ENCODE peak calls at places on chromosomes 6 and 20, in seven cellular contexts. D is hepatocyte; K is AG04449; W is CD4-positive, alpha-beta T cell; B is AG10803; N is H1; U is bronchial epithelial cell. P is an unnamed sample.
A peak's percentile ranks its signal among the peaks of the same experiment; 100 is the strongest.

GRCh38 chr6:55469829-55470438 is 109.1 kb downstream of the HMGCLL1 start:
- DNase-seq in D (no peak), K (no peak), W (no peak), B (no peak), N (no peak), U (no peak), P (no peak)

GRCh38 chr6:153038378-153038777 is 35.9 kb upstream of the MTRF1L start:
- DNase-seq in D (no peak), K (peak; percentile 10), W (no peak), B (peak; percentile 25), N (no peak), U (peak; percentile 83), P (no peak)

GRCh38 chr6:121506761-121507754 is 71.6 kb downstream of the GJA1 start:
- DNase-seq in D (peak; percentile 7), K (no peak), W (no peak), B (peak; percentile 44), N (no peak), U (peak; percentile 80), P (no peak)

GRCh38 chr6:3874069-3874468 is 24.9 kb downstream of the FAM50B start:
- DNase-seq in D (no peak), K (no peak), W (no peak), B (no peak), N (no peak), U (no peak), P (no peak)

GRCh38 chr6:87702589-87702945 is 534 bp upstream of the AKIRIN2 start:
- DNase-seq in D (peak; percentile 40), K (no peak), W (no peak), B (peak; percentile 59), N (no peak), U (peak; percentile 69), P (no peak)

GRCh38 chr6:1116149-1116548 is 195.7 kb upstream of the FOXQ1 start:
- DNase-seq in D (no peak), K (no peak), W (no peak), B (no peak), N (no peak), U (no peak), P (no peak)

GRCh38 chr6:13715444-13715883 is 3.8 kb upstream of the RANBP9 start:
- DNase-seq in D (no peak), K (no peak), W (no peak), B (peak; percentile 52), N (no peak), U (peak; percentile 80), P (no peak)

GRCh38 chr6:78844899-78845298 is 22.5 kb upstream of the IRAK1BP1 start:
- DNase-seq in D (no peak), K (no peak), W (no peak), B (no peak), N (no peak), U (no peak), P (no peak)

GRCh38 chr20:8255945-8256632 is 124.0 kb downstream of the PLCB1 start:
- DNase-seq in D (no peak), K (no peak), W (no peak), B (no peak), N (no peak), U (peak; percentile 90), P (no peak)

GRCh38 chr20:4082406-4083102 is 67.2 kb upstream of the RNF24 start:
- DNase-seq in D (peak; percentile 74), K (no peak), W (peak; percentile 38), B (peak; percentile 81), N (no peak), U (no peak), P (peak; percentile 87)

GRCh38 chr20:52217689-52218395 is 26.3 kb upstream of the ZFP64 start:
- DNase-seq in D (no peak), K (no peak), W (no peak), B (no peak), N (no peak), U (no peak), P (no peak)

GRCh38 chr6:27053738-27054137 is 193.8 kb upstream of the PRSS16 start:
- DNase-seq in D (no peak), K (no peak), W (no peak), B (no peak), N (no peak), U (peak; percentile 43), P (no peak)

GRCh38 chr6:161917645-161918044 is 643.8 kb upstream of the AGPAT4 start:
- DNase-seq in D (no peak), K (no peak), W (no peak), B (no peak), N (no peak), U (no peak), P (no peak)

GRCh38 chr6:155248021-155249001 is 15.5 kb upstream of the CLDN20 start:
- DNase-seq in D (peak; percentile 82), K (peak; percentile 56), W (no peak), B (peak; percentile 71), N (peak; percentile 67), U (peak; percentile 75), P (no peak)

GRCh38 chr6:150537893-150538292 is 61.8 kb upstream of the PLEKHG1 start:
- DNase-seq in D (no peak), K (no peak), W (no peak), B (no peak), N (no peak), U (no peak), P (no peak)

GRCh38 chr6:28634758-28635546 is 109.3 kb downstream of the GPX5 start:
- DNase-seq in D (peak; percentile 53), K (no peak), W (no peak), B (no peak), N (peak; percentile 71), U (peak; percentile 23), P (no peak)

GRCh38 chr20:18754030-18754659 is 59.4 kb upstream of the SCP2D1 start:
- DNase-seq in D (no peak), K (no peak), W (no peak), B (no peak), N (no peak), U (no peak), P (no peak)

GRCh38 chr6:113697642-113698410 is 159.3 kb upstream of the MARCKS start:
- DNase-seq in D (no peak), K (peak; percentile 72), W (no peak), B (peak; percentile 94), N (no peak), U (peak; percentile 92), P (no peak)

GRCh38 chr6:42819803-42820508 is 38.1 kb downstream of the BICRAL start:
- DNase-seq in D (no peak), K (no peak), W (no peak), B (peak; percentile 41), N (no peak), U (peak; percentile 7), P (no peak)

GRCh38 chr20:36562724-36563123 is 10.7 kb upstream of the TGIF2 start:
- DNase-seq in D (no peak), K (no peak), W (no peak), B (no peak), N (no peak), U (no peak), P (no peak)

GRCh38 chr20:823326-823902 is 10.1 kb upstream of the FAM110A start:
- DNase-seq in D (no peak), K (no peak), W (no peak), B (no peak), N (no peak), U (no peak), P (no peak)

GRCh38 chr20:24696396-24696795 is 227.0 kb downstream of the SYNDIG1 start:
- DNase-seq in D (peak; percentile 1), K (no peak), W (no peak), B (no peak), N (no peak), U (no peak), P (no peak)

GRCh38 chr6:29926081-29926794 is 16.1 kb upstream of the HLA-A start:
- DNase-seq in D (peak; percentile 30), K (no peak), W (peak; percentile 38), B (peak; percentile 39), N (peak; percentile 48), U (peak; percentile 5), P (peak; percentile 37)

GRCh38 chr6:52177961-52178360 is 8.2 kb upstream of the IL17A start:
- DNase-seq in D (no peak), K (no peak), W (no peak), B (no peak), N (no peak), U (no peak), P (no peak)

DNA sequence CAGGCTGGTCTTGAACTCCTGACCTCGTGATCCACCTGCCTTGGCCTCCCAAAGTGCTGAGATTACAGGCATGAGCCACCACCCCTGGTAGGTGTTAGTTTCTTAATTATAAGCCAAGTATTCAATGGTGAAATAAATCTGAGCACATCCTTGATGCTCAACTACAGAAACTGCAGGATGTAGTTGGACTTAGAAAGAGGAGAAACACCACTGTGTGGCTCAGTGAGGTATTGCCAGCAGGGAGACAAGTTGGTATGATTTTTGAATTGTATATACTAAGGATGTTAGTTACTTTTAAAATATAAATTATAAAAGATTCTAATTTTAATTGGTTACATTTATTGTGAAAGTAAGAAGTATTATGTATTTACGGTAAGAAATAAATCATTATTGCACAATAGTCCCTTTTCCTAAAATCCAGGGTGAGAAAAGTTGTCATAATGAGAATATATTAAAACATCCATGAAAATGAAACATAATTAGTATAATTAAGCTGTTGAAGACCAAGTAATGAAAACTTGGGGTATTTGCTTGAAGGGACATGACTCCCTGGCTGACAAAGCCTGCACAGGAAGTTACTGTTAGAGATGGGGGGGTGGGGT is 17.6 kb downstream of the SLC18B1 start:
- DNase-seq in D (peak; percentile 21), K (peak; percentile 5), W (no peak), B (peak; percentile 43), N (no peak), U (peak; percentile 27), P (no peak)
- TF ChIP-seq CTCF in D (peak; percentile 44), K (peak; percentile 32), W (peak; percentile 5), B (peak; percentile 66), N (peak; percentile 20), U (peak; percentile 4), P (peak; percentile 47)

GRCh38 chr20:62268228-62268900 is 30.0 kb downstream of the OSBPL2 start:
- DNase-seq in D (no peak), K (no peak), W (no peak), B (no peak), N (no peak), U (no peak), P (no peak)

GRCh38 chr20:62269378-62269777 is 31.1 kb downstream of the OSBPL2 start:
- DNase-seq in D (no peak), K (no peak), W (no peak), B (no peak), N (no peak), U (no peak), P (no peak)

GRCh38 chr20:62267543-62267942 is 29.2 kb downstream of the OSBPL2 start:
- DNase-seq in D (no peak), K (no peak), W (no peak), B (no peak), N (no peak), U (no peak), P (no peak)

GRCh38 chr20:62272200-62272599 is 30.6 kb upstream of the ADRM1 start:
- DNase-seq in D (no peak), K (no peak), W (no peak), B (no peak), N (no peak), U (no peak), P (no peak)

GRCh38 chr20:62269871-62270270 is 31.6 kb downstream of the OSBPL2 start:
- DNase-seq in D (no peak), K (no peak), W (no peak), B (no peak), N (no peak), U (no peak), P (no peak)
- TF ChIP-seq CTCF in D (no peak), K (no peak), W (no peak), B (no peak), N (no peak), U (no peak), P (no peak)

GRCh38 chr6:10465633-10466499 is 51.0 kb upstream of the TFAP2A start:
- DNase-seq in D (peak; percentile 76), K (no peak), W (no peak), B (peak; percentile 25), N (peak; percentile 85), U (peak; percentile 68), P (peak; percentile 67)
- TF ChIP-seq CTCF in D (peak; percentile 57), K (peak; percentile 42), W (peak; percentile 11), B (peak; percentile 48), N (peak; percentile 71), U (peak; percentile 70), P (peak; percentile 67)

GRCh38 chr6:140217283-140217682 is 842.8 kb upstream of the CITED2 start:
- DNase-seq in D (no peak), K (no peak), W (no peak), B (no peak), N (no peak), U (no peak), P (no peak)
- TF ChIP-seq CTCF in D (no peak), K (no peak), W (no peak), B (no peak), N (no peak), U (no peak), P (no peak)

P was measured in DND-41.